ENCODE peak calls at places on chromosomes 13 and 19, in four cellular contexts. D is transverse colon, T is ascending aorta, H is endothelial cell of umbilical vein. V is an unnamed sample.

GRCh38 chr13:36778083-36778671 is 40.8 kb upstream of the RFXAP start:
- DNase-seq in D (no peak), T (no peak), H (no peak), V (peak; percentile 74)

GRCh38 chr19:29831041-29831548 is 19.3 kb downstream of the CCNE1 start:
- DNase-seq in D (no peak), T (no peak), H (peak; percentile 6), V (no peak)

GRCh38 chr13:64429691-64430090 is 2800.4 kb downstream of the PCDH9 start:
- DNase-seq in D (no peak), T (no peak), H (no peak), V (no peak)

GRCh38 chr13:89748716-89749115 is 1598.8 kb upstream of the MIR17HG start:
- DNase-seq in D (no peak), T (no peak), H (peak; percentile 44), V (no peak)

GRCh38 chr13:52903320-52903719 is 54.9 kb upstream of the PCDH8 start:
- DNase-seq in D (no peak), T (no peak), H (no peak), V (no peak)

GRCh38 chr13:106155411-106155810 is 380.1 kb downstream of the EFNB2 start:
- DNase-seq in D (no peak), T (no peak), H (no peak), V (no peak)

GRCh38 chr19:49592486-49593232 is 1.7 kb downstream of the PRR12 start:
- DNase-seq in D (no peak), T (no peak), H (no peak), V (peak; percentile 67)

GRCh38 chr13:110212529-110212928 is 94.4 kb downstream of the COL4A1 start:
- DNase-seq in D (no peak), T (no peak), H (no peak), V (no peak)

GRCh38 chr19:37931941-37932655 is 25.1 kb downstream of the SIPA1L3 start:
- DNase-seq in D (peak; percentile 89), T (no peak), H (peak; percentile 52), V (no peak)

GRCh38 chr19:6531163-6531955 is 533 bp downstream of the TNFSF9 start:
- DNase-seq in D (no peak), T (no peak), H (no peak), V (no peak)

GRCh38 chr19:6532244-6532999 is 1.6 kb downstream of the TNFSF9 start:
- DNase-seq in D (no peak), T (no peak), H (no peak), V (no peak)

GRCh38 chr19:6533000-6533328 is 2.1 kb downstream of the TNFSF9 start:
- DNase-seq in D (no peak), T (no peak), H (no peak), V (no peak)

GRCh38 chr19:6530385-6531162 is at the start of gene TNFSF9:
- DNase-seq in D (peak; percentile 94), T (peak; percentile 49), H (peak; percentile 86), V (peak; percentile 92)

GRCh38 chr19:6531956-6532243 is 1.1 kb downstream of the TNFSF9 start:
- DNase-seq in D (no peak), T (no peak), H (no peak), V (no peak)
- H3K4me1 ChIP-seq in D (peaks cover 23% of the 10 kb centered on the region), T (peaks cover 4% of the 10 kb centered on the region), H (peaks cover 4% of the 10 kb centered on the region), V (peaks cover 32% of the 10 kb centered on the region)

GRCh38 chr13:113002891-113003290 is 33.9 kb downstream of the MCF2L start:
- DNase-seq in D (no peak), T (no peak), H (no peak), V (no peak)

GRCh38 chr13:113002206-113002821 is 33.3 kb downstream of the MCF2L start:
- DNase-seq in D (peak; percentile 32), T (no peak), H (no peak), V (peak; percentile 29)

GRCh38 chr13:112999414-113000177 is 30.6 kb downstream of the MCF2L start:
- DNase-seq in D (no peak), T (no peak), H (no peak), V (no peak)

GRCh38 chr13:113000575-113000974 is 31.6 kb downstream of the MCF2L start:
- DNase-seq in D (no peak), T (no peak), H (no peak), V (no peak)

GRCh38 chr13:113001251-113002140 is 32.5 kb downstream of the MCF2L start:
- DNase-seq in D (peak; percentile 41), T (no peak), H (no peak), V (peak; percentile 77)
- H3K4me3 ChIP-seq in D (no peak overlapping the region), T (peak overlapping the region; percentile 51), H (no peak overlapping the region), V (peak overlapping the region; percentile 42)

DNA sequence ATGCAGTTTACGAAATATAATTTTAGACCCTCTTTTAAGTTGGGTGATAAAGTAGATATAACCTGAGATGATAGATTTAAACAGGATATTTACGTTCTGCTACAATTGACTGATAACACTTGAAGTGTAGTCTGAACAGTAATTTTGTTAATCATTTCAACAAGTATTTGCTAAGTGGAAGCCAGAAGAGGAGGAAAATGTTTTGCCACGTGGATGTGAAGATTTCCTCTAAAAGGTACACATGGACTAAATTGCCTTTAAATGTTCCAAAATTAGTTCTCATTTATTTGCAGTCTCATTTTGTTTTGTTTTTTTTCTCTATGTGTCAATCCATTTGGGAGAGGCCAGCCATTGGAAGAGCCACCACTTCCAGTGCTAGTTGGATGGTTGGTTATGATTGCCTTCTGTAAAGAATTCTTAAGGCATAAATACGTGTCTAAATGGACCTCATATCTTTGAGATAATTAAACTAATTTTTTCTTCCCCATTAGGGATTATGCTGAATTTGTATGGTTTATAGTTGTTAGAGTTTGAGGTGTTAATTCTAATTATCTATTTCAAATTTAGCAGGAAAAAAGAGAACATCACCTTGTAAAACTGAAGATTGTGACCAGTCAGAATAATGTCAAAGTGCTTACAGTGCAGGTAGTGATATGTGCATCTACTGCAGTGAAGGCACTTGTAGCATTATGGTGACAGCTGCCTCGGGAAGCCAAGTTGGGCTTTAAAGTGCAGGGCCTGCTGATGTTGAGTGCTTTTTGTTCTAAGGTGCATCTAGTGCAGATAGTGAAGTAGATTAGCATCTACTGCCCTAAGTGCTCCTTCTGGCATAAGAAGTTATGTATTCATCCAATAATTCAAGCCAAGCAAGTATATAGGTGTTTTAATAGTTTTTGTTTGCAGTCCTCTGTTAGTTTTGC is 2.8 kb downstream of the MIR17HG start:
- DNase-seq in D (no peak), T (no peak), H (no peak), V (no peak)
- H3K27ac ChIP-seq in D (no peak overlapping the region), T (no peak overlapping the region), H (peak overlapping the region; percentile 88), V (peak overlapping the region; percentile 97)

DNA sequence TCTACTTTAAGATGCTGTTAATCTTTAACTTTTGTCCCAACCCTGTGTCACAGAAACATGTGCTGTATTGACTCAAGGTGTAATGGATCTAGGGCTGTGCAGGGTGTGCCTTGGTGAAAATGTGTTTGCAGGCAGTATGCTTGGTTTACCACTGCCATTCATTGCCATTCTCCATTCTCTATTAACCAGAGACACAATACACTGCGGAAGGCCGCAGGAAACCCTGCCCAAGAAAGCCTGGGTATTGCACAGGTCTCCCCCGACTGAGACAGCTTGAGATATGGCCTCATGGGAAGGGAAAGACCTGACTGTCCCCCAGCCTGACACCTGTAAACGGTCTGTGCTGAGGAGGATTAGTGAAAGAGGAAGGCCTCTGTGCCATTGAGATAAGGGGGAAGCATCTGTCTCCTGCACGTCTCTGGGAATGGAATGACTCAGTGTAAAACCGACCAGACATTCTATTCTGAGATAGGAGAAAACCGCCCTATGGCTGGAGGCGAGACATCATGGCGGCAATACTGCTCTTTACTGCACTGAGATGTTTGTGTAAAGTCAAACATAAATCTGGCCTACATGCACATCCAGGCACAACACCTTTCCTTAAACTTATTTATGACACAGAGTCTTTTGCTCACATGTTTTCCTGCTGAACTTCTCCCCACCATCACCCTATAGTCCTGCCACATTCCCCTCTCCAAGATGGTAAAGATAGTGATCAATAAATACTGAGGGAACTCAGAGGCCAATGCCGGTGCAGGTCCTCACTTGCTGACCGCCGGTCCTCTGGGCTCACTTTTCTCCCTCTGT is 13.1 kb upstream of the ZNF888 start:
- DNase-seq in D (peak; percentile 63), T (no peak), H (peak; percentile 22), V (no peak)
- H3K4me1 ChIP-seq in D (peaks cover 51% of the 10 kb centered on the region), T (no peaks in the 10 kb centered on the region), H (no peaks in the 10 kb centered on the region), V (no peaks in the 10 kb centered on the region)

GRCh38 chr13:73715910-73716257 is 418.3 kb downstream of the KLF12 start:
- DNase-seq in D (no peak), T (no peak), H (no peak), V (no peak)
- H3K4me3 ChIP-seq in D (no peak overlapping the region), T (no peak overlapping the region), H (no peak overlapping the region), V (no peak overlapping the region)

DNA sequence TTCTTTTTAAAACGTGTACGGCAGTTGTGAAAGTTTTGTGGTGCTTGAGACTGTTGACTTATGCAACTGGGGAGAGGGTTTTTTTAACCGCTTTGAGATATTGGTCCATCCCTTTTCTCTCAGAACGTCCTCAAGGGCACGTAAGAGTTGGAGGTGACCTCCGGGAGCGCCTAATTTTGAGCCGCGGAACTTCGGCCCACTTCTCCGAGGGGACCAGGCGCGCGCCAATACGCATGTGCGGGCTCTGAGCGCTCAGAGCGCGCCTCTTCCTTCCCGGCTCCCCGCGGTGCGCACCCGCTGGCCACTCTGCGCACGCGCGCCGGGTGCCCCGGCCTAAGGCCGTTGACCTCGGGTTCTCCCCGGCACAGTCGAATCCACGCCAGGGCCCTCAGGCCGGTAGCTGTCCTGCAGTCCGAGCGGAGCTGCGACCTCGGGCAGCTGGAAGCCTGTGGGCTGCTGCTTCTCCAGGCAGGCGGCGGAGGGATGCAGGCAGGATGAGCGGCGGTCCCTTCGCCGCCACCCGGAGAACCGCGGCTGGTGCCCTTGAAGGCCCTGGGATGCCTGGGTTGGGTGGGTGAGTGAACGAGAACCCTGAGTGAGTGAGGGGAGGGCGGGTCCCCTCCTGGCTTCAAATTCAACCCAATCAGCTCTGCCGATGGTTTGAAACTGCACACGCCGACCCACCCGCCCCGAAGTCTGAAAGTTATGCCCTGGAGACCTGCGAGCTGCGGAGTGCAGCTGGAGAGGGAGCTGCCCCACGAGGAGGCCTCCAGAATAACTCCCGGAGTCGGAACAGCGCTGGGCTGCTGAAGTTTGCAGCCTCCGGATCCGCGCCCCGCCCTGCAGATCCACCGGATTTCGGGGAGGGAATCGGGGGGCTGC is 7.3 kb downstream of the POU4F1 start:
- DNase-seq in D (no peak), T (no peak), H (no peak), V (peak; percentile 66)
- H3K27ac ChIP-seq in D (no peak overlapping the region), T (no peak overlapping the region), H (no peak overlapping the region), V (no peak overlapping the region)

GRCh38 chr19:46952874-46953273 is 66.8 kb upstream of the NPAS1 start:
- DNase-seq in D (no peak), T (no peak), H (no peak), V (no peak)
- H3K4me1 ChIP-seq in D (peaks cover 54% of the 10 kb centered on the region), T (no peaks in the 10 kb centered on the region), H (peaks cover 20% of the 10 kb centered on the region), V (peaks cover 30% of the 10 kb centered on the region)

DNA sequence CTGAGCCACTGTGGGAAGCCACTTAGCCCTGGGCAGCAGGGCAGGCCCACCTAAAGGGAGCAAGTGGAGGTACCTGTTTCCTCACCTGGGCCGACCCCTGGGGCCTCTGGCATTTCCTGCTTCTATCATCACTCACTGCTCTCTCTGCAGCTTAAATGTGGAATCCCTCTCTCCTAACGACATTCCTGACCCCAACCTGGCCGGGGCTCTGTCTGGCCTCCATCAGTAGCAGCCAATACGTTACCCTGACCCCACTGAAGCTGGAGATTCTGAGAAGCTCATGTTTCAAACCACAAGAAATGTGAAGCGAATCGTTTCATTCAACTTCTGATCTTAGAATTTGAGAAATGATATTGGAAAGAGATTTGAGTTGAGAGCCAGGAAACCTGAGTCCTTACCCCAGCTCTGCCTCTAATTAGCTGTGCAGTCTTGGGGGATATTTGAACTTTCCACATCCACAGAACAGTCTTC is 39.9 kb downstream of the DOCK9 start:
- DNase-seq in D (no peak), T (no peak), H (no peak), V (no peak)
- H3K4me3 ChIP-seq in D (no peak overlapping the region), T (no peak overlapping the region), H (no peak overlapping the region), V (no peak overlapping the region)